ENCODE peak calls at places on chromosomes 3 and 15, in eight cellular contexts. M, V, C, P, F, J, X and A are unnamed samples.

GRCh38 chr3:136495213-136495612 is 245.1 kb downstream of the PCCB start:
- DNase-seq in C (no peak), V (no peak), F (no peak), M (no peak), J (no peak), X (no peak), P (no peak), A (no peak)

GRCh38 chr3:52058111-52058510 is 1.7 kb upstream of the DUSP7 start:
- DNase-seq in C (no peak), V (no peak), J (no peak), M (no peak), F (no peak), P (no peak), X (no peak), A (no peak)

GRCh38 chr15:23629234-23629805 is 18.3 kb downstream of the MAGEL2 start:
- DNase-seq in P (peak; percentile 22), J (no peak), V (no peak), M (no peak), C (peak; percentile 12), F (peak; percentile 3), X (no peak), A (no peak)

GRCh38 chr3:89713196-89713595 is 605.8 kb downstream of the EPHA3 start:
- DNase-seq in X (no peak), C (no peak), P (no peak), F (no peak), V (no peak), M (no peak), J (no peak), A (no peak)

GRCh38 chr3:51998774-51999173 is 3.1 kb upstream of the RPL29 start:
- DNase-seq in J (no peak), C (no peak), F (no peak), V (no peak), M (no peak), P (no peak), X (no peak), A (no peak)

GRCh38 chr15:31391687-31392671 is 65.3 kb downstream of the KLF13 start:
- DNase-seq in P (peak; percentile 70), J (peak; percentile 89), X (no peak), M (peak; percentile 48), C (peak; percentile 59), F (no peak), V (peak; percentile 40), A (peak; percentile 87)

GRCh38 chr15:53072077-53072476 is 281.9 kb upstream of the ONECUT1 start:
- DNase-seq in X (peak; percentile 2), M (peak; percentile 74), P (peak; percentile 94), J (peak; percentile 11), C (peak; percentile 67), F (peak; percentile 1), V (peak; percentile 85), A (peak; percentile 4)

GRCh38 chr15:51782357-51782896 is 31.0 kb downstream of the TMOD2 start:
- DNase-seq in P (no peak), J (no peak), M (no peak), X (no peak), F (no peak), V (no peak), C (peak; percentile 25), A (no peak)

GRCh38 chr3:38136272-38136806 is 588 bp downstream of the ACAA1 start:
- DNase-seq in F (no peak), P (no peak), V (no peak), M (peak; percentile 58), J (peak; percentile 32), C (no peak), X (no peak), A (no peak)

GRCh38 chr3:129277829-129278271 is 820 bp upstream of the HMCES start:
- DNase-seq in X (no peak), M (no peak), P (no peak), C (peak; percentile 29), J (no peak), F (no peak), V (no peak), A (peak; percentile 19)

GRCh38 chr15:78624651-78625590 is 4.1 kb upstream of the CHRNA3 start:
- DNase-seq in M (no peak), C (no peak), F (no peak), X (no peak), P (no peak), J (no peak), V (no peak), A (no peak)

GRCh38 chr3:48429416-48430358 is at the start of gene PLXNB1:
- DNase-seq in X (no peak), J (peak; percentile 61), F (no peak), C (peak; percentile 64), M (peak; percentile 69), V (peak; percentile 78), P (peak; percentile 70), A (peak; percentile 40)

GRCh38 chr15:100372695-100373036 is 30.9 kb upstream of the ADAMTS17 start:
- DNase-seq in M (no peak), X (no peak), C (no peak), P (no peak), J (no peak), F (no peak), V (no peak), A (no peak)

GRCh38 chr3:188854395-188855149 is 317.2 kb upstream of the TPRG1 start:
- DNase-seq in X (no peak), P (no peak), F (no peak), V (no peak), J (no peak), M (no peak), C (no peak), A (no peak)

GRCh38 chr15:101439920-101440319 is 49.6 kb downstream of the PCSK6 start:
- DNase-seq in X (no peak), V (no peak), F (no peak), J (no peak), M (no peak), C (peak; percentile 42), P (no peak), A (no peak)

GRCh38 chr3:167115331-167115934 is 264.7 kb downstream of the ZBBX start:
- DNase-seq in X (no peak), J (no peak), F (no peak), M (no peak), V (no peak), P (no peak), C (no peak), A (no peak)